ENCODE peak calls at places on chromosome 17, in ten cellular contexts. I, W, O, S, G, Y, D, L, P and Z are unnamed samples. For H3K9me3, the result is how much of the 10 kb centered on the place peaks cover.

GRCh38 chr17:14557482-14557881 is 256.6 kb downstream of the HS3ST3B1 start:
- DNase-seq in I (no peak), W (no peak), O (no peak), S (no peak), G (no peak), Y (no peak), D (no peak), L (no peak), P (no peak), Z (no peak)

GRCh38 chr17:39706921-39707337 is 7.1 kb downstream of the ERBB2 start:
- DNase-seq in I (peak), W (no peak), O (no peak), S (no peak), G (no peak), Y (no peak), D (no peak), L (no peak), P (no peak), Z (no peak)

GRCh38 chr17:16428098-16428882 is 12.9 kb downstream of the TRPV2 start:
- DNase-seq in I (peak), W (peak), O (no peak), S (peak), G (no peak), Y (peak), D (no peak), L (peak), P (peak), Z (no peak)

GRCh38 chr17:19978206-19978802 is 676 bp upstream of the AKAP10 start:
- DNase-seq in I (no peak), W (no peak), O (no peak), S (no peak), G (no peak), Y (no peak), D (no peak), L (peak), P (no peak), Z (no peak)

GRCh38 chr17:42153919-42154491 is 784 bp downstream of the RAB5C start:
- DNase-seq in I (no peak), W (peak), O (no peak), S (peak), G (no peak), Y (peak), D (no peak), L (peak), P (peak), Z (no peak)

GRCh38 chr17:33701910-33702309 is 408.8 kb upstream of the ASIC2 start:
- DNase-seq in I (no peak), W (no peak), O (no peak), S (no peak), G (no peak), Y (no peak), D (no peak), L (no peak), P (no peak), Z (no peak)

GRCh38 chr17:54976316-54976715 is 7.8 kb downstream of the STXBP4 start:
- DNase-seq in I (no peak), W (no peak), O (no peak), S (no peak), G (no peak), Y (no peak), D (no peak), L (no peak), P (no peak), Z (no peak)

GRCh38 chr17:64154321-64155089 is 24.6 kb upstream of the ERN1 start:
- DNase-seq in I (no peak), W (no peak), O (no peak), S (no peak), G (no peak), Y (no peak), D (no peak), L (no peak), P (no peak), Z (no peak)

GRCh38 chr17:9371019-9371418 is 204.6 kb downstream of the STX8 start:
- DNase-seq in I (no peak), W (peak), O (no peak), S (peak), G (no peak), Y (peak), D (no peak), L (peak), P (peak), Z (no peak)

GRCh38 chr17:35294756-35295155 is 51.9 kb downstream of the SLFN5 start:
- DNase-seq in I (no peak), W (no peak), O (no peak), S (peak), G (no peak), Y (no peak), D (no peak), L (no peak), P (no peak), Z (no peak)

GRCh38 chr17:82743344-82744219 is 8.2 kb downstream of the FN3K start:
- DNase-seq in I (no peak), W (no peak), O (no peak), S (no peak), G (no peak), Y (no peak), D (no peak), L (no peak), P (no peak), Z (no peak)

GRCh38 chr17:82740906-82741759 is 5.7 kb downstream of the FN3K start:
- DNase-seq in I (no peak), W (no peak), O (no peak), S (no peak), G (no peak), Y (no peak), D (no peak), L (no peak), P (no peak), Z (no peak)

GRCh38 chr17:82748756-82749155 is 3.1 kb upstream of the TBCD start:
- DNase-seq in I (no peak), W (no peak), O (no peak), S (no peak), G (no peak), Y (no peak), D (no peak), L (no peak), P (no peak), Z (no peak)

GRCh38 chr17:82750241-82750905 is 1.5 kb upstream of the TBCD start:
- DNase-seq in I (no peak), W (no peak), O (no peak), S (no peak), G (no peak), Y (no peak), D (no peak), L (no peak), P (no peak), Z (no peak)

GRCh38 chr17:82745524-82745923 is 6.3 kb upstream of the TBCD start:
- DNase-seq in I (no peak), W (no peak), O (no peak), S (no peak), G (no peak), Y (no peak), D (no peak), L (no peak), P (no peak), Z (no peak)
- H3K9me3 ChIP-seq in I (under half), W (under half), O (under half), S (under half), G (under half), Y (under half), D (under half), L (under half), P (under half), Z (under half)

GRCh38 chr17:73545109-73545508 is 99.1 kb downstream of the SDK2 start:
- DNase-seq in I (no peak), W (no peak), O (no peak), S (no peak), G (no peak), Y (no peak), D (no peak), L (no peak), P (no peak), Z (no peak)
- H3K9me3 ChIP-seq in I (under half), W (under half), O (under half), S (under half), G (under half), Y (under half), D (under half), L (under half), P (under half), Z (under half)

GRCh38 chr17:53090770-53091169 is 732.0 kb upstream of the KIF2B start:
- DNase-seq in I (no peak), W (no peak), O (no peak), S (no peak), G (no peak), Y (no peak), D (no peak), L (no peak), P (no peak), Z (no peak)

GRCh38 chr17:53088501-53088900 is 734.2 kb upstream of the KIF2B start:
- DNase-seq in I (no peak), W (no peak), O (no peak), S (no peak), G (no peak), Y (no peak), D (no peak), L (no peak), P (no peak), Z (no peak)

GRCh38 chr17:53093386-53093785 is 729.3 kb upstream of the KIF2B start:
- DNase-seq in I (no peak), W (no peak), O (no peak), S (peak), G (no peak), Y (no peak), D (no peak), L (no peak), P (no peak), Z (no peak)

DNA sequence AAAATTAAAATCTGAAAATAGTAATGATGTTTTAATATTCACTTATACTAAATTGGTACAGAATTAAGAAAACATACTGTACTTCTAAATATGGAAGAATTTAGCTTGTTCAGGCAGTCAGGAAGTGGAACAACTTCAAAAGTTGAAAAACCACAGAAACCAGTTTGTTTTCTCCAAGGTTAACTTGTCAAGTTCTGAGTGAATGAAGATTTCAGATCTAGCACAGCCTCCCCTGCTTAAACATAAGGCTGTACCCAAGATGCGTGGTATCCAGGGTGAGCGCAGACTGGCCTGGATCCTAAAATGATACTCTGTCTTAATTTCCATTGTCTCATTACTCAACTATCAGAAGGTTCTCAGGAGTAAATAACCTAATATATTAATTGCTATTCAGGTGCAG is 730.7 kb upstream of the KIF2B start:
- DNase-seq in I (no peak), W (no peak), O (no peak), S (no peak), G (no peak), Y (no peak), D (no peak), L (no peak), P (no peak), Z (no peak)
- H3K9me3 ChIP-seq in I (under half), W (under half), O (under half), S (under half), G (under half), Y (under half), D (under half), L (under half), P (under half), Z (under half)

GRCh38 chr17:77707546-77707945 is 251.0 kb upstream of the TNRC6C start:
- DNase-seq in I (no peak), W (no peak), O (no peak), S (no peak), G (no peak), Y (no peak), D (no peak), L (no peak), P (no peak), Z (no peak)
- H3K9me3 ChIP-seq in I (under half), W (under half), O (under half), S (under half), G (under half), Y (under half), D (under half), L (under half), P (under half), Z (under half)

DNA sequence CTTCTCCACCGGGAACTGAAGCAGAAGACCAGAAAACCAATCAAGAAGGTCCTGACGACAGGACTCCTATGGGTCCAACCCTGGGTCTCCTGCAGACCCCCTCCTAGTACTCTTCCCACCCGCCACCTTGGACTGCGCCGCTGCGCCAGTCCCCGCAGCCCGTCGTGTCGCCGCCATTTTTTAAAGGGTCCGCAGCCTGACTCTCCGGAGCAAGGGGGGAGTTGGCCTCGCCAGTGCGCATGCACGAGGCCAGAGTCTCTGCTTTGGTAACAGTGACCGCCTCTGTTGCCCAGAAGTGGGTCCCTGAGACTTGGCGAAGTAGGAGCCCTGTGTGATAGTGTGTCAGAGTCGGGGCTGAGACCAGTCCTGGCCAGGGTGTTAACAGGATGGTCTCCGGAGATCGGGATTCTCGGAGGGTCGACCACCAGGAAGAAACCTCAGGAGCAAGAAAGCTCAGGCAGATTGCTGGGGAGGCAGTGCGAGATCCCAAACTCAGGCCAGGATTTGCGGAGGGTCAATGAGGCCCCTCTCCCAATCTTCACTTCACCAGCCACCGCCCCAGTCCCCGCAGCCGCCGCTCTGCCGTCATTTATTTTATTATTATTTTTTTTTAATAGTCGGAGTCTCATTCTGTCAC is 612.5 kb downstream of the KCNJ18 start:
- DNase-seq in I (no peak), W (no peak), O (no peak), S (no peak), G (no peak), Y (no peak), D (no peak), L (no peak), P (no peak), Z (no peak)
- H3K9me3 ChIP-seq in I (under half), W (under half), O (under half), S (under half), G (under half), Y (under half), D (under half), L (under half), P (under half), Z (under half)

GRCh38 chr17:82943751-82944150 is 103.9 kb upstream of the ZNF750 start:
- DNase-seq in I (no peak), W (no peak), O (no peak), S (no peak), G (no peak), Y (no peak), D (no peak), L (no peak), P (no peak), Z (no peak)
- H3K9me3 ChIP-seq in I (under half), W (under half), O (under half), S (under half), G (under half), Y (under half), D (under half), L (under half), P (under half), Z (under half)

GRCh38 chr17:27065588-27065987 is 228.3 kb upstream of the WSB1 start:
- DNase-seq in I (no peak), W (no peak), O (no peak), S (no peak), G (no peak), Y (no peak), D (no peak), L (no peak), P (no peak), Z (no peak)
- H3K9me3 ChIP-seq in I (under half), W (under half), O (under half), S (under half), G (under half), Y (under half), D (under half), L (under half), P (under half), Z (under half)